ENCODE peak calls at places on chromosomes 11 and 22, in four cellular contexts. Q is pulmonary artery endothelial cell, D is M059J, P is left colon. V is an unnamed sample.

GRCh38 chr11:106996691-106997090 is 21.6 kb downstream of the GUCY1A2 start:
- DNase-seq in Q (no peak), D (no peak), P (no peak), V (no peak)

GRCh38 chr11:94128746-94129504 is at the start of gene PANX1:
- DNase-seq in D (peak), P (peak), Q (no peak), V (peak)

GRCh38 chr22:39239561-39240423 is 5.0 kb downstream of the PDGFB start:
- DNase-seq in P (peak), D (no peak), Q (no peak), V (peak)

GRCh38 chr11:110251837-110252236 is 44.6 kb downstream of the RDX start:
- DNase-seq in P (no peak), Q (peak), D (peak), V (peak)

GRCh38 chr22:35133702-35134395 is 67.9 kb downstream of the ISX start:
- DNase-seq in Q (no peak), P (peak), D (no peak), V (no peak)

GRCh38 chr11:65888163-65888814 is at the start of gene FIBP:
- DNase-seq in Q (peak), P (peak), D (peak), V (peak)

GRCh38 chr11:85651118-85651517 is 3.4 kb downstream of the TMEM126A start:
- DNase-seq in P (no peak), Q (no peak), D (no peak), V (no peak)

GRCh38 chr11:121328967-121329653 is 36.5 kb downstream of the SC5D start:
- DNase-seq in Q (no peak), P (no peak), D (peak), V (no peak)

GRCh38 chr11:75308116-75308515 is 43.3 kb downstream of the ARRB1 start:
- DNase-seq in P (no peak), D (no peak), Q (no peak), V (no peak)

GRCh38 chr11:45659031-45659817 is 6.2 kb downstream of the CHST1 start:
- DNase-seq in D (no peak), Q (no peak), P (no peak), V (no peak)

GRCh38 chr22:17217179-17217578 is 2.1 kb downstream of the ADA2 start:
- DNase-seq in Q (no peak), P (no peak), D (no peak), V (no peak)

GRCh38 chr11:78399136-78399535 is 18.5 kb downstream of the GAB2 start:
- DNase-seq in Q (no peak), D (no peak), P (no peak), V (no peak)

GRCh38 chr22:35315855-35316745 is 16.4 kb downstream of the TOM1 start:
- DNase-seq in D (no peak), Q (no peak), P (no peak), V (peak)

GRCh38 chr11:70481625-70482528 is 83.5 kb downstream of the CTTN start:
- DNase-seq in Q (no peak), P (no peak), D (peak), V (no peak)

GRCh38 chr11:129967996-129968395 is 34.6 kb downstream of the PRDM10 start:
- DNase-seq in Q (no peak), D (no peak), P (no peak), V (no peak)

GRCh38 chr11:45933131-45933821 is 10.8 kb downstream of the LARGE2 start:
- DNase-seq in P (no peak), Q (no peak), D (peak), V (peak)

GRCh38 chr11:131195801-131196517 is 174.5 kb upstream of the NTM start:
- DNase-seq in D (peak), Q (no peak), P (peak), V (peak)

GRCh38 chr22:29230916-29231875 is 25.5 kb downstream of the EMID1 start:
- DNase-seq in D (no peak), Q (no peak), P (no peak), V (no peak)

GRCh38 chr11:119991022-119991404 is 146.9 kb downstream of the TRIM29 start:
- DNase-seq in D (no peak), Q (no peak), P (no peak), V (no peak)

GRCh38 chr11:19952101-19952605 is 208.1 kb downstream of the DBX1 start:
- DNase-seq in P (no peak), Q (peak), D (peak), V (no peak)

GRCh38 chr22:19703869-19704268 is 10.4 kb upstream of the SEPTIN5 start:
- DNase-seq in D (no peak), Q (no peak), P (no peak), V (no peak)

GRCh38 chr22:22508274-22509176 is at the start of gene ZNF280B:
- DNase-seq in P (peak), Q (peak), D (peak), V (peak)

GRCh38 chr11:45807792-45808238 is 2.9 kb downstream of the SLC35C1 start:
- DNase-seq in Q (no peak), D (no peak), P (no peak), V (no peak)

GRCh38 chr11:76658651-76659650 is 11.6 kb downstream of the LRRC32 start:
- DNase-seq in D (no peak), P (no peak), Q (no peak), V (no peak)

GRCh38 chr11:73347067-73347466 is 29.1 kb upstream of the RELT start:
- DNase-seq in Q (no peak), P (no peak), D (no peak), V (no peak)

GRCh38 chr22:28025333-28025732 is 106.3 kb upstream of the PITPNB start:
- DNase-seq in D (no peak), P (no peak), Q (no peak), V (no peak)

GRCh38 chr22:30422481-30423295 is 2.9 kb upstream of the MTFP1 start:
- DNase-seq in P (peak), D (peak), Q (no peak), V (peak)

GRCh38 chr11:110085255-110085838 is 7.8 kb upstream of the ZC3H12C start:
- DNase-seq in P (no peak), Q (no peak), D (no peak), V (peak)

GRCh38 chr11:12066056-12066798 is 44.2 kb upstream of the MICAL2 start:
- DNase-seq in D (peak), Q (no peak), P (no peak), V (peak)

GRCh38 chr11:96095884-96096301 is 172.0 kb upstream of the MTMR2 start:
- DNase-seq in P (peak), D (no peak), Q (no peak), V (peak)

GRCh38 chr22:37282385-37282677 is at the start of gene CYTH4:
- DNase-seq in Q (no peak), D (no peak), P (peak), V (peak)

GRCh38 chr11:134944986-134945385 is 532.9 kb upstream of the B3GAT1 start:
- DNase-seq in P (no peak), D (no peak), Q (no peak), V (no peak)

GRCh38 chr11:134033696-134034491 is 35.0 kb upstream of the JAM3 start:
- DNase-seq in D (peak), P (peak), Q (peak), V (peak)

GRCh38 chr22:29555065-29555644 is 1.6 kb upstream of the THOC5 start:
- DNase-seq in D (peak), Q (no peak), P (no peak), V (no peak)